ENCODE peak calls at places on chromosome 22, in seven cellular contexts. D, J, Q, B, G, O and P are unnamed samples.

GRCh38 chr22:25965331-25965730 is 203.9 kb upstream of the SEZ6L start:
- DNase-seq in B (no peak), G (no peak), Q (no peak), D (no peak), J (no peak), O (no peak), P (no peak)

GRCh38 chr22:46825145-46825544 is 62.7 kb downstream of the TBC1D22A start:
- DNase-seq in J (peak), D (no peak), Q (no peak), O (no peak), B (peak), G (no peak), P (no peak)

GRCh38 chr22:43885319-43885671 is 6.5 kb downstream of the PNPLA5 start:
- DNase-seq in B (no peak), J (no peak), O (no peak), D (no peak), G (no peak), Q (no peak), P (no peak)

GRCh38 chr22:17884951-17885350 is 110.7 kb upstream of the BID start:
- DNase-seq in G (no peak), D (no peak), J (no peak), Q (no peak), B (no peak), O (no peak), P (no peak)

GRCh38 chr22:32836286-32836859 is 34.9 kb downstream of the TIMP3 start:
- DNase-seq in D (no peak), Q (no peak), B (no peak), G (no peak), O (peak), J (no peak), P (no peak)

GRCh38 chr22:45497268-45497667 is 5.4 kb upstream of the FBLN1 start:
- DNase-seq in B (no peak), G (no peak), J (no peak), Q (no peak), D (no peak), O (no peak), P (no peak)

GRCh38 chr22:46593211-46593676 is 26.9 kb upstream of the GRAMD4 start:
- DNase-seq in Q (no peak), G (no peak), D (no peak), O (peak), B (peak), J (no peak), P (no peak)

GRCh38 chr22:49951001-49951677 is 9.4 kb upstream of the PIM3 start:
- DNase-seq in Q (no peak), B (peak), G (peak), O (no peak), D (no peak), J (no peak), P (no peak)

GRCh38 chr22:35231585-35232084 is 25.7 kb upstream of the HMGXB4 start:
- DNase-seq in Q (no peak), G (peak), O (no peak), J (no peak), B (peak), D (no peak), P (peak)

GRCh38 chr22:23058481-23059336 is 11.6 kb upstream of the GNAZ start:
- DNase-seq in Q (peak), O (peak), J (peak), D (peak), G (no peak), B (peak), P (peak)

GRCh38 chr22:23023294-23023693 is 47.0 kb upstream of the GNAZ start:
- DNase-seq in G (no peak), D (no peak), J (no peak), Q (peak), B (no peak), O (no peak), P (no peak)

GRCh38 chr22:49328076-49328475 is 499.6 kb downstream of the BRD1 start:
- DNase-seq in J (peak), D (peak), O (no peak), Q (peak), B (peak), G (no peak), P (peak)

GRCh38 chr22:32219030-32219429 is 14.2 kb upstream of the RFPL2 start:
- DNase-seq in Q (no peak), B (no peak), G (no peak), O (no peak), D (no peak), J (no peak), P (no peak)

GRCh38 chr22:27698830-27699229 is 102.7 kb downstream of the MN1 start:
- DNase-seq in B (no peak), D (no peak), G (no peak), O (no peak), J (no peak), Q (no peak), P (no peak)

GRCh38 chr22:37037669-37038068 is 13.9 kb upstream of the KCTD17 start:
- DNase-seq in J (no peak), Q (no peak), B (no peak), D (no peak), G (no peak), O (no peak), P (no peak)
- TF ChIP-seq CTCF in J (no peak), Q (no peak), B (no peak), D (no peak), G (no peak), O (no peak), P (no peak)

GRCh38 chr22:37696657-37697539 is at the start of gene TRIOBP:
- DNase-seq in J (peak), O (peak), Q (peak), G (peak), B (peak), D (peak), P (peak)
- TF ChIP-seq CTCF in J (no peak), O (peak), Q (peak), G (peak), B (no peak), D (peak), P (peak)

GRCh38 chr22:36334081-36334831 is 53.5 kb downstream of the MYH9 start:
- DNase-seq in G (no peak), Q (no peak), B (no peak), O (peak), D (no peak), J (no peak), P (no peak)
- TF ChIP-seq CTCF in G (peak), Q (no peak), B (no peak), O (no peak), D (peak), J (no peak), P (no peak)

GRCh38 chr22:24805790-24806662 is at the start of gene SGSM1:
- DNase-seq in Q (no peak), B (peak), D (peak), J (peak), O (peak), G (peak), P (peak)
- TF ChIP-seq CTCF in Q (no peak), B (no peak), D (no peak), J (no peak), O (no peak), G (no peak), P (no peak)

GRCh38 chr22:38169116-38169515 is 12.5 kb downstream of the PLA2G6 start:
- DNase-seq in O (peak), B (peak), D (no peak), Q (no peak), J (peak), G (no peak), P (no peak)
- TF ChIP-seq CTCF in O (no peak), B (no peak), D (no peak), Q (no peak), J (no peak), G (no peak), P (no peak)

GRCh38 chr22:24133187-24133965 is 47.9 kb upstream of the SUSD2 start:
- DNase-seq in D (no peak), O (no peak), B (no peak), Q (no peak), G (peak), J (no peak), P (no peak)
- TF ChIP-seq CTCF in D (peak), O (peak), B (no peak), Q (peak), G (peak), J (peak), P (no peak)

DNA sequence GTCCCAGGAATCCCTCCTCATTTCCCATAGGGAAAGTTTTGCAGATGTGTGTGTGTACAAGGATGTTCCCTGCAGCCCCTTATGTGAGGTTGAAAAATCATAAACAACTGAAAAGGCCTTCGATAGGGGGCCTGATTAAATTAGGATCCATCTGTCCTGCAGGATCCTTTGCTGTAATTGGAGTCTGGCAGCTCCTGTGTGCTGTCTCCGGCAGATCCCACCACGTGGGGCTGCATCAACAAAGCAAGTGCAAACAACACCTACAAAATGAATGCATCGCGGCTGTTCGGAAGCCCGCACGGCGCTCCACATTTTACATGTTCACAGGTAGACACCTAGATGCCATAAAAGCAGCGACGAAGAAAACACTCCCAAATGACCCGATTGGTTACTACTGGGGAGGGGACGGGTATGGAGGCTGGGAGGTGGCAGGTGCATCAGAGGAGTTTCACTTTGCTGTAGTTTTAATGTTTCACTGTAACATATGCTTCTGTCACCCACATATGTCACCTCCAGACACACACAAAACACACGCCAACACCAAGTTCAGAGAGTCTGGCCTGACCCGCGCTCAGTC is 52.2 kb downstream of the NFAM1 start:
- DNase-seq in J (no peak), O (no peak), Q (no peak), B (no peak), G (no peak), D (no peak), P (no peak)
- TF ChIP-seq CTCF in J (no peak), O (no peak), Q (no peak), B (no peak), G (no peak), D (no peak), P (no peak)